ENCODE peak calls at places on chromosomes 11 and 22, in five cellular contexts. O, S, H, M and Z are unnamed samples.
A peak's percentile ranks its signal among the peaks of the same experiment; 100 is the strongest.

GRCh38 chr11:3217751-3218482 is 696 bp downstream of the MRGPRG start:
- DNase-seq in M (no peak), O (no peak), S (no peak), H (no peak), Z (no peak)

GRCh38 chr11:9922806-9923205 is 258.9 kb downstream of the SWAP70 start:
- DNase-seq in O (peak; percentile 27), H (no peak), M (no peak), S (peak; percentile 31), Z (no peak)

GRCh38 chr11:36258730-36259360 is 30.4 kb downstream of the COMMD9 start:
- DNase-seq in O (peak; percentile 71), S (peak; percentile 46), M (no peak), H (no peak), Z (peak; percentile 79)

GRCh38 chr11:114160884-114161283 is 101.4 kb downstream of the ZBTB16 start:
- DNase-seq in M (no peak), H (no peak), S (no peak), O (no peak), Z (no peak)

GRCh38 chr22:41927813-41928212 is 1.2 kb upstream of the TNFRSF13C start:
- DNase-seq in M (no peak), H (no peak), S (no peak), O (no peak), Z (no peak)

GRCh38 chr11:28537822-28538221 is 429.6 kb downstream of the METTL15 start:
- DNase-seq in H (no peak), M (no peak), O (peak; percentile 45), S (no peak), Z (no peak)

GRCh38 chr11:99370557-99371200 is 349.9 kb downstream of the CNTN5 start:
- DNase-seq in O (peak; percentile 53), M (no peak), H (no peak), S (no peak), Z (peak; percentile 40)

GRCh38 chr11:34651551-34651950 is 30.7 kb downstream of the EHF start:
- DNase-seq in S (no peak), H (no peak), O (no peak), M (no peak), Z (no peak)

GRCh38 chr11:16827139-16827538 is 88.7 kb downstream of the C11orf58 start:
- DNase-seq in S (no peak), O (no peak), M (no peak), H (no peak), Z (no peak)